ENCODE peak calls at places on chromosomes 12 and 14, in nine cellular contexts. F is epithelial cell of esophagus, B is lower lobe of right lung, J is colonic mucosa, X is mucosa of descending colon, H is neural progenitor cell, V is left ventricle myocardium inferior, D is transverse colon, E is retinal pigment epithelial cell. Q is an unnamed sample.

GRCh38 chr14:46384611-46385010 is 267.0 kb downstream of the RPL10L start:
- DNase-seq in D (no peak), J (no peak), X (no peak), H (no peak), F (no peak), B (no peak), V (no peak), E (no peak), Q (peak)

GRCh38 chr14:103729496-103730448 is 14.2 kb downstream of the ZFYVE21 start:
- DNase-seq in V (no peak), D (no peak), J (no peak), B (peak), H (no peak), X (peak), E (no peak), F (no peak), Q (no peak)

GRCh38 chr12:89661706-89662330 is 46.8 kb downstream of the ATP2B1 start:
- DNase-seq in H (no peak), E (no peak), V (no peak), B (no peak), D (no peak), F (no peak), J (no peak), X (no peak), Q (no peak)

GRCh38 chr12:47967461-47968430 is 4.3 kb downstream of the TMEM106C start:
- DNase-seq in J (no peak), B (no peak), D (no peak), V (no peak), F (no peak), H (no peak), X (no peak), E (no peak), Q (no peak)

GRCh38 chr14:69891422-69891821 is 12.2 kb downstream of the SMOC1 start:
- DNase-seq in F (no peak), E (no peak), H (peak), X (no peak), V (no peak), J (no peak), D (no peak), B (no peak), Q (no peak)

GRCh38 chr14:63496837-63497400 is 46.3 kb downstream of the PPP2R5E start:
- DNase-seq in B (no peak), F (no peak), D (no peak), E (no peak), X (no peak), V (no peak), H (no peak), J (no peak), Q (no peak)

GRCh38 chr12:10873374-10873773 is 10.7 kb downstream of the PRH1 start:
- DNase-seq in J (no peak), F (no peak), D (no peak), V (no peak), H (no peak), X (no peak), E (peak), B (no peak), Q (no peak)

GRCh38 chr14:30756594-30756993 is 117.8 kb upstream of the COCH start:
- DNase-seq in F (no peak), X (no peak), J (no peak), D (no peak), H (no peak), V (no peak), B (no peak), E (no peak), Q (no peak)

GRCh38 chr12:109624467-109624866 is 50.9 kb downstream of the MVK start:
- DNase-seq in V (no peak), B (no peak), H (no peak), J (no peak), F (peak), E (no peak), D (no peak), X (no peak), Q (no peak)
- TF ChIP-seq CTCF in V (no peak), B (no peak), H (no peak), J (no peak), F (no peak), E (no peak), D (no peak), X (no peak), Q (no peak)

DNA sequence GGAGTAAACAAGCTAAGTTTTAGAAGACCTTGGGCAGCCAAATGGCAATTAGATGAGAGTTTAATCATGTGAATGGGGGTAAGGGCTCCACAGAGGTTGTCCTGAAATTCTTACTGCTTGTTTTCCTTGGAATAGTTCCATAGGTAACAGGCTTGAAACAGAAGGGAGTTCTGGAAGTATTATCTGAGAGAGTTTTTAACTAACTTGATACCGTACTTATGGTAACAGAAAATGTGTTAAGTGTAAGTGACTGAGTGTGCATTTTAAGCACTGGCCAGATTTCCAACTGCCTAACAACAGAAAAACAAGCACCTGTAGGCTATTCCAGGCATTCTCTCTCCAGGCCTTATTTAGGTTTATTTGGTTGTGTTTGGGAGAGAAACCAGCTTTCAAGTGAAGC is 414.6 kb upstream of the PDE3A start:
- DNase-seq in F (no peak), D (no peak), B (no peak), X (no peak), H (no peak), V (no peak), J (no peak), E (no peak), Q (no peak)
- H3K4me3 ChIP-seq in F (no peak), D (no peak), B (no peak), X (no peak), H (no peak), V (no peak), J (no peak), E (no peak), Q (no peak)

DNA sequence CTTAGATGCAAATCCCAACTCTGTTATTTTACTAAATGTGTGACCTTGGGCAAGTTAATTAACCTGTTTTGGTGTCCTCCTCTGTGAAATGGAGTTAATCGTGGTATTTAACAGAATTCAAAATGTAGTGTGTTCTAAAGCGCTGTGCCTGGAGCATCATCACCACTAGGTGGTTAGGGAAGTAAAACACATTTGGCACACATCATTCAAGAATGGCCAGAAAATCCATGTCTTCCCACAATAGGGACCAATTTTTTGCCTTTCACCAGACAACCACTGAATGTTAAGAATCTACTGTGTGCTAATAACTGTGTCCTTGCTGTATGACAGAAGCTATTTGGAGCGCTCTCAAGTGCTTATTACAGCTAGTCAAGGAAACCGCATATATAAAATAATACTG is 133.4 kb downstream of the MON2 start:
- DNase-seq in H (no peak), B (no peak), V (no peak), E (no peak), F (no peak), J (no peak), D (no peak), X (no peak), Q (no peak)
- TF ChIP-seq CTCF in H (peak), B (peak), V (no peak), E (peak), F (peak), J (no peak), D (no peak), X (no peak), Q (peak)

DNA sequence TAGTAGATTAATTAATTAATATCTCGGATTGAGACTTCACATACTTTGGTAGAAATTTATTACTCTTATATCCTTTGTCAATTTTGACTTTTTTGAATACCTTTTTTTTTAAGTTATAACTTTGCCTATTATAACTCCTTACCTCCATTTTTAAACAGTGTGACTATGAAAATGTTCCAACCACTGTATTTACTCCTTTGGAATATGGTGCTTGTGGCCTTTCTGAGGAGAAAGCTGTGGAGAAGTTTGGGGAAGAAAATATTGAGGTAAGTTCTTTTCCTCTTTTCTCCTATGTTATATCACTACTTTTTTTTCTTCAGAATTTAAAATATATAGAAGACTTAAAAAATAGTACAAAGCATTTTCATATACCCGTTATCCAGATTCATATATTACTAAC is 27.8 kb downstream of the EID3 start:
- DNase-seq in D (no peak), B (no peak), H (no peak), V (no peak), J (no peak), E (no peak), F (no peak), X (no peak), Q (no peak)
- H3K4me3 ChIP-seq in D (no peak), B (no peak), H (no peak), V (no peak), J (no peak), E (no peak), F (no peak), X (no peak), Q (no peak)

DNA sequence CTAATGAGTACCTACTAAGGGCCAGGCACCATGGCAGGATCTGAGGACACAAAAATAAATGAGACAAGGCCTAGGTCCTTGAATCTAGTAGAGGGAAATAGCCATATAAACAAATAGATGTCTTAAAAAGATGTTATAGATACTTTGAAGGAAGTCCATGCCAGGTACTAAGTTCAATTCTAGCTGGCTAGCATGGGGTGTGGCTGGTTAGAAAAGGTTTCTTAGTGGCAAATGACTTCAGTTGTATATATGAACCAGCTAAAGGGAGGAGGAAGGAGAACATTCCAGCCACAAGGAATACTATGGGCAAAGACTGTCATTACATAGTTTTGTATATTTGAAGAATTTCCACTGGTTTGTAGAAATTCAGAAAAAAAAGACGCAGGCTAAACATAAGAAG is 133.6 kb upstream of the BMP4 start:
- DNase-seq in J (no peak), X (no peak), D (no peak), F (no peak), V (no peak), E (no peak), H (no peak), B (no peak), Q (no peak)
- TF ChIP-seq CTCF in J (no peak), X (no peak), D (no peak), F (no peak), V (no peak), E (no peak), H (no peak), B (no peak), Q (no peak)